ENCODE peak calls at places on chromosomes 4 and X, in six cellular contexts. Z is anterior cingulate cortex, R is NCI-H1092 treated with DMSO at 0.1 percent for 48 hours, L is left cardiac atrium, H is tibial artery, W is adrenal gland. F is an unnamed sample.

GRCh38 chr4:84917869-84918600 is 48.5 kb downstream of the WDFY3 start:
- DNase-seq in W (no peak), Z (no peak), L (no peak), R (no peak), H (no peak), F (no peak)

GRCh38 chr4:38531126-38531737 is 132.8 kb upstream of the KLF3 start:
- DNase-seq in L (no peak), R (peak), H (no peak), W (no peak), Z (no peak), F (no peak)

GRCh38 chrX:150429577-150429976 is 66.5 kb downstream of the MAMLD1 start:
- DNase-seq in H (no peak), L (no peak), R (no peak), W (no peak), Z (no peak), F (no peak)

GRCh38 chr4:156390599-156391296 is 437.1 kb upstream of the CTSO start:
- DNase-seq in H (peak), R (no peak), W (no peak), L (no peak), Z (no peak), F (no peak)

GRCh38 chrX:20742106-20742505 is 475.4 kb upstream of the RPS6KA3 start:
- DNase-seq in W (peak), L (no peak), Z (no peak), H (no peak), R (peak), F (no peak)

GRCh38 chr4:113646456-113646809 is 115.1 kb downstream of the CAMK2D start:
- DNase-seq in H (no peak), Z (no peak), W (no peak), L (no peak), R (no peak), F (no peak)

GRCh38 chrX:826448-826847 is 195.9 kb downstream of the SHOX start:
- DNase-seq in W (no peak), R (no peak), L (no peak), H (no peak), Z (no peak), F (no peak)

GRCh38 chr4:107655289-107655688 is 64.7 kb downstream of the PAPSS1 start:
- DNase-seq in Z (no peak), H (no peak), L (no peak), W (no peak), R (no peak), F (no peak)

GRCh38 chrX:155148724-155149537 is 67.3 kb upstream of the VBP1 start:
- DNase-seq in L (no peak), W (peak), Z (no peak), R (no peak), H (no peak), F (no peak)

GRCh38 chr4:133812236-133812635 is 389.4 kb downstream of the PABPC4L start:
- DNase-seq in W (no peak), R (no peak), L (no peak), Z (no peak), H (peak), F (no peak)

GRCh38 chr4:42904986-42905385 is 12.5 kb downstream of the GRXCR1 start:
- DNase-seq in R (no peak), L (no peak), Z (peak), H (no peak), W (no peak), F (no peak)

GRCh38 chr4:3786196-3786869 is 20.1 kb downstream of the ADRA2C start:
- DNase-seq in W (no peak), R (peak), L (no peak), Z (peak), H (no peak), F (peak)

GRCh38 chrX:119236599-119237525 is 777 bp downstream of the PGRMC1 start:
- DNase-seq in Z (peak), L (peak), R (peak), H (peak), W (peak), F (no peak)

GRCh38 chr4:102022343-102022742 is 231.8 kb downstream of the BANK1 start:
- DNase-seq in L (no peak), W (no peak), H (no peak), Z (no peak), R (no peak), F (no peak)

GRCh38 chr4:38949416-38950051 is 81.9 kb downstream of the FAM114A1 start:
- DNase-seq in H (no peak), L (no peak), R (no peak), W (no peak), Z (no peak), F (no peak)

F was measured in hypothalamus.